ENCODE peak calls at places on chromosomes 7 and 10, in four cellular contexts. Y, G, E and T are unnamed samples. For H3K27me3, the result is how much of the 10 kb centered on the place peaks cover.

GRCh38 chr10:13827418-13827817 is 240.7 kb downstream of the PRPF18 start:
- DNase-seq in Y (no peak), G (no peak), E (no peak), T (no peak)

GRCh38 chr7:11343818-11344413 is 370.2 kb downstream of the PHF14 start:
- DNase-seq in Y (no peak), G (no peak), E (peak), T (no peak)

GRCh38 chr10:14360951-14361350 is 30.2 kb upstream of the FRMD4A start:
- DNase-seq in Y (no peak), G (no peak), E (no peak), T (no peak)

GRCh38 chr7:79664884-79665676 is 211.6 kb upstream of the MAGI2 start:
- DNase-seq in Y (no peak), G (no peak), E (no peak), T (no peak)

GRCh38 chr7:24979470-24979862 is 512 bp downstream of the OSBPL3 start:
- DNase-seq in Y (peak), G (peak), E (no peak), T (peak)

GRCh38 chr7:105473163-105473562 is 48.9 kb downstream of the PUS7 start:
- DNase-seq in Y (no peak), G (no peak), E (no peak), T (no peak)

GRCh38 chr7:21945374-21946227 is at the start of gene CDCA7L:
- DNase-seq in Y (peak), G (peak), E (peak), T (peak)

GRCh38 chr10:29473411-29474100 is 161.2 kb downstream of the SVIL start:
- DNase-seq in Y (no peak), G (no peak), E (no peak), T (no peak)

GRCh38 chr10:64518456-64518855 is 997.3 kb downstream of the REEP3 start:
- DNase-seq in Y (no peak), G (no peak), E (no peak), T (no peak)

GRCh38 chr10:119541459-119542356 is 811 bp downstream of the RGS10 start:
- DNase-seq in Y (no peak), G (peak), E (no peak), T (peak)

GRCh38 chr7:116339564-116339963 is 129.2 kb downstream of the TES start:
- DNase-seq in Y (no peak), G (no peak), E (no peak), T (no peak)

GRCh38 chr7:9945882-9946281 is 1027.8 kb upstream of the PHF14 start:
- DNase-seq in Y (no peak), G (no peak), E (no peak), T (no peak)

GRCh38 chr7:20776942-20777341 is 9.7 kb downstream of the SP8 start:
- DNase-seq in Y (no peak), G (no peak), E (peak), T (no peak)

GRCh38 chr7:20779041-20779440 is 7.6 kb downstream of the SP8 start:
- DNase-seq in Y (no peak), G (no peak), E (peak), T (no peak)

GRCh38 chr7:20778063-20778721 is 8.5 kb downstream of the SP8 start:
- DNase-seq in Y (no peak), G (no peak), E (peak), T (no peak)

GRCh38 chr7:20777377-20778062 is 9.2 kb downstream of the SP8 start:
- DNase-seq in Y (no peak), G (no peak), E (no peak), T (no peak)

GRCh38 chr7:20776214-20776875 is 10.3 kb downstream of the SP8 start:
- DNase-seq in Y (no peak), G (no peak), E (peak), T (no peak)
- H3K27me3 ChIP-seq in Y (under half), G (under half), E (half or more), T (half or more)

DNA sequence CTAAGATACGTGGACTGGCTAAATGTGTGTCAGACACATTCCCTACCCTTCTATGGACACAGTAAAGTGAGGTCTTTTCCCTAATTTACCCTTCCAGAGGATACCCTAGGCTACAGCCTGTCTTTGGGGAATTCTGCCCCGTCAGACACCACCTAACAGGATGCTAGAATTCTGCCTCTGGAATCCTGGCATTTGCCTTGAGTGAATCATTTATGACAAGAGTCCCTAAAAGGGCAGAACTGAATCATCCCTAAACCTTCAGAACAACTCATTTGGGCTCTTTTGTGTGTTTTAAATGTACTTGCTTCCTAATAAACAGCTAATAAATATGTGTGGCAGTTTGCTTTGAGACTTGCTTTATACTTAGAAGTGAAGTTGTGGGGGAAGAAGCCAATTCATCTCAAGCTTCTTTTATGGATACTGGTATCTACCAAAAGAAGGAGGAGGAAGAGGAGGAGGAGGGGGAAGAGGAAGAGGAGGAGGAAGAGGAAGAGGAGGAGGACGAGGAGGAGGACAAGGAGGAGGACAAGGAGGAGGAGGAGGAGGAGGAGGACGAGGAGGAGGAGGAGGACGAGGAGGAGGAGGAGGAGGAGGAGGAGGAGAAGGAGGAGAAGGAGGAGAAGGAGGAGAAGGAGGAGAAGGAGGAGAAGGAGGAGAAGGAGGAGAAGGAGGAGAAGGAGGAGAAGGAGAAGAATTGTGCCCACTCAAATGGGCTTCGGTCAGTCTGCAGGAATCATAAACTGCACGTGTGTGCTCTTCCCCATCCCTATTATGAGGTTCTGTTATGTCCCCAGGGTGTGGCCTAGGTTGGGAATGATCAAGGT is 27.1 kb downstream of the PARP12 start:
- DNase-seq in Y (no peak), G (no peak), E (no peak), T (no peak)
- H3K27ac ChIP-seq in Y (no peak), G (no peak), E (no peak), T (no peak)

GRCh38 chr7:101012931-101013330 is 7.0 kb upstream of the MUC17 start:
- DNase-seq in Y (no peak), G (no peak), E (no peak), T (no peak)
- H3K27me3 ChIP-seq in Y (under half), G (under half), E (under half), T (under half)

GRCh38 chr7:124074007-124074406 is 41.1 kb upstream of the TMEM229A start:
- DNase-seq in Y (no peak), G (peak), E (no peak), T (no peak)
- H3K27ac ChIP-seq in Y (no peak), G (peak), E (no peak), T (no peak)

GRCh38 chr10:8037941-8038894 is 16.3 kb upstream of the GATA3 start:
- DNase-seq in Y (no peak), G (no peak), E (peak), T (no peak)

GRCh38 chr10:8036521-8037198 is 17.8 kb upstream of the GATA3 start:
- DNase-seq in Y (no peak), G (no peak), E (no peak), T (no peak)

GRCh38 chr10:8035641-8036520 is 18.6 kb upstream of the GATA3 start:
- DNase-seq in Y (no peak), G (no peak), E (peak), T (no peak)

GRCh38 chr10:8039323-8039922 is 15.1 kb upstream of the GATA3 start:
- DNase-seq in Y (no peak), G (no peak), E (peak), T (no peak)

DNA sequence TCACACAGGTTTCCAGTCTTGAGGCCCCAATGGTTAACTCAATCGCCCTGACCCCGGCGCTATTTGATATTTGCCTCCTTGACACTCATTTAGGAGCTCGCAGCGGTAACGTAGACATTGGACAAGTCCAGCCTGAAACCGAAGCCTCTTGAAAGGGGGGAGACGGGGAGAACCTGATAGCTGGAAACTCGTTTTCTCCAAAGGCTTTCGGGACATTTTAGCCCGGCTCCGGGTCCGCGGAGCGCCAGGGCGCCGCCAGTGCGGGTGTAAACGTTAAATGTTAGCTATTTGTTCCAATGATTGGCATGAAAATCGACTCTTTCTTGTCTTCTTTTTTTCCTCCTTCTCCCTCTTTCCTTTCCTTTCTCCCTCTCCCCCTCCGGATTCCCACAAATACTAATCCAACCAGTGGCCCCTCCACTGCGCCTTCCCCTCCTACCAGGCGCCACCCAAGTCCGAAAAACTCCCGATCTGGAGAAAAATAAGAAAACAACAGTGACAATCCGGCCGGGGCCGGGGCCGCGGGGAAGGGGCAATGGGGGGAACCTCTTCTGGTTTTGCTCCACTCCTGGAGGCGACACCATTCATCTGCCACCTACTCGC is 17.2 kb upstream of the GATA3 start:
- DNase-seq in Y (no peak), G (no peak), E (peak), T (no peak)
- H3K27me3 ChIP-seq in Y (half or more), G (half or more), E (half or more), T (half or more)

DNA sequence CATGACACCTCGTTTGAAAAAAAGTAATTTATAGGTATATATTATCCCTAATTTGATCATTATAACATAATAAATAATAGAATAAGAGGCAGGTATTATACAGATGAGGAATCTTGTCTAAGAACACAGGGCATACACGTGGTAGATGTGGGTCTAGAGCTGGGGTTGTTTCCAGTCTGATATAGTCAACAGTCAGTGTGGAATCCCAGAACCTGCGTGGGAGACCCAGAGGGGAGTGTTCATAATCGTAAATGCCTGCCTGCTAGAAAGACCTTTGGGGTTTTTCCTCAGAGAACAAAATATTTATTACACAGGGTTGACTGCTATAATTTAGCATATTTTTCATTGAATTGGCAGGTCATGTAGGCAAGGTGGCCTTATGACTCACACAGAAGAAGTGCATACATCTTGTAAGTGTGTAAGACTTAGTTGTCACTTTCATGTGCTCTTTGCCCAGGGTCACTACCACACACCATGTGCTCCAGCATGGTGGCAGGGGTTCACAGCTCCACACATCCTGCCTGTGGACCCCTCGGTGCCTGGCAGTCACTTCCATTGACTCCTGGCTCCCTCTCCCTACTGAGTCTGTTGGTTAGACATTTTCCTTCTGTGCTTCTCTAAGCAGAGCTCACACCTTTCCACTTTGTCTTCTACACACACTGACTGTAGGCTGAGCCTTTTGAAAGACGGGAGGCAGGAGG is 94.9 kb upstream of the IKZF1 start:
- DNase-seq in Y (no peak), G (no peak), E (no peak), T (no peak)
- H3K27ac ChIP-seq in Y (no peak), G (no peak), E (no peak), T (peak)

DNA sequence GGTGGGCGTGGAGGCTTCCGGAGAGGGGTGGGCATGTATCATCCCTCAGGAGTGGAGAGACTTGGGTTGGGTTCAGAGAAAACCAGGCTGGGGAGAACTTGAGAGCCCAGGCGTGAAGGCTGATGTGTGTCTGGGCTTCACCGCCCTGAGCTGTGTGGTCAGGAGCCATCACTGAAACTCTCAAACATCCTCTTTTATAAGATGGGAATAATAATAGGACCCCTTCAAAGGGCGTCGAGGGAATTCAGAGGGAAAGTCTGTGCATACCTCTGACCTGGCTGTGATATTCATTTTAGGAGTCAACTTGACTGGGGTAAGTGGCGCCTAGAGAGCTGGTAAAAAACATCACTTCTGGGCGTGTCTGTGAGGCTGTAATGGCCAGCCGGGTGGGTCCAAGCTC is 21.1 kb upstream of the PSMG3 start:
- DNase-seq in Y (no peak), G (no peak), E (no peak), T (no peak)
- H3K27me3 ChIP-seq in Y (under half), G (under half), E (under half), T (under half)

GRCh38 chr7:155122831-155123230 is 52.7 kb downstream of the HTR5A start:
- DNase-seq in Y (no peak), G (no peak), E (peak), T (no peak)

GRCh38 chr7:155124706-155125105 is 54.6 kb downstream of the HTR5A start:
- DNase-seq in Y (no peak), G (no peak), E (no peak), T (no peak)

GRCh38 chr7:155120460-155120859 is 50.3 kb downstream of the HTR5A start:
- DNase-seq in Y (no peak), G (no peak), E (no peak), T (no peak)

GRCh38 chr7:155119801-155120382 is 49.8 kb downstream of the HTR5A start:
- DNase-seq in Y (no peak), G (no peak), E (no peak), T (no peak)

GRCh38 chr7:155123413-155123812 is 53.3 kb downstream of the HTR5A start:
- DNase-seq in Y (no peak), G (no peak), E (no peak), T (no peak)
- H3K27ac ChIP-seq in Y (no peak), G (no peak), E (no peak), T (no peak)

DNA sequence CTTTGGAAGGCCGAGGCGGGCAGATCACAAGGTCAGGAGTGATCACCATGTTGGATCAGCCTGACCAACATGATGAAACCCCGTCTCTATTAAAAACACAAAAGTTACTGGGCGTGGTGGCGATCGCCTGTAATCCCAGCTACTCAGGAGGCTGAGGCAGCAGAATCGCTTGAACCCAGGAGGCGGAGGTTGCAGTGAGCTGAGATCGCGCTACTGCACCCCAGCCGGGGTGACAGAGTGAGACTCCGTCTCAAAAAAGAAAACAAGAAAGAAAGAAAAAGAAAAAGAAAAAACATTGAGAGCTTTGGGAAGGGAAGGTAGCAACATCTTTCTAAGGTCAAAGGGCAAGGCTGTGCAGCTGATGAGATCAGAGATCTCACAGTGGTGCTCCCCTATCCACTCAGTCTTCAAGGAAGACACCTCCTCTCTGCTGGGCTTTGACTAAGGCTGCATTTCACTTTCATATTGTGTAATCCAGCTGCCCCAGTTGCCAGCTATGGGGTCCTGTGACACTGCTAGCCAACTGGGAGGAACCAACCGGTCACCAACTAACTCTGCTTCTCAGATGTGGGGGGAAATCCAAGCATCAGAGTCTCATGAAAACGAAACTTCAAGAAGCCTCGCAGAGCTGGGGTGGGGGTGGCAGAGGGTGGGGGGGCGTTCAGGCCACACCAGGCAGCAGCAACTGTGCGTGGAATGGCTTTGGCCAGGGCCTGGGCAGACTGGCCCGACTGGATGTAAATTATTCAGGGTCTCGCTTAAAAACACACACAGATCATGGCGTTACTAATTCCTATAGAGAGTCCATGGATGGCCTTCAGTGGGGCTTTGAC is 1.5 kb downstream of the IL15RA start:
- DNase-seq in Y (peak), G (peak), E (no peak), T (no peak)
- H3K27me3 ChIP-seq in Y (under half), G (under half), E (half or more), T (under half)

DNA sequence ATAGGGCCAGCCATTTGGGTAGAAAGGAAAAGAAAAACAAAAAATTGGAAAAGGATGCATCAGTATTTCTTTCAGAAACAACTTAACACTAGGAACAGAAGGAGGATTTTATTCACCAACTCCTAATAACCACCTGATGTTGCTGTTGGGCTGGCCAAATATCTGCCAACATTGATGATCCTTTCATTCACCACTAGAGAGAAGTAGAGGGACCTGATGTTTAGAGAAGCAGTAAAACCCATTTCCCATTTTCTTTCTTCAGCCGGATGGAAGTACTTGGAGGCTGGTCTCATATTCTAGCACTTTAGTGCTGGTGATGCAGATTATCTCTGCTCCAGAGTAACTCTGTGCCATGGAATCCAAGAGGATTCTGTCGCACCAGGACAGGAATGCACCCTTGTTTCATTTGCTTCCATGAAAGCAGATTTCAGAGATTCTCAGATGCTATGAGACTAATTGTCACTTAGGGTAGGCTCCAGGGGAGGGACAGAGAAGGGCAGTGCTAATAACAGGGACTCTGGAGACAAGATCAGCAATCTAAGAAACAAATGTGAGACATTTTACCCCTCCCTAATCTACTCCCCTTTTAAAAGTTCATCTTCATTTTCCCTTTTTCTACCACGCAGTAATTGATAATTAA is 3.1 kb downstream of the KLLN start:
- DNase-seq in Y (no peak), G (peak), E (peak), T (peak)
- H3K27ac ChIP-seq in Y (peak), G (no peak), E (no peak), T (no peak)